ENCODE peak calls at places on chromosomes 11 and 22, in five cellular contexts. X is HCT116, Y is HepG2, Q is K562, S is GM12878. P is an unnamed sample.

GRCh38 chr22:35742342-35743100 is 24.8 kb downstream of the APOL5 start:
- DNase-seq in Y (no peak), Q (peak; percentile 54), S (no peak), X (peak; percentile 73), P (no peak)

GRCh38 chr11:46392421-46393230 is 1.1 kb upstream of the CHRM4 start:
- DNase-seq in Q (peak; percentile 88), S (no peak), X (no peak), Y (peak; percentile 66), P (no peak)

GRCh38 chr11:15830730-15831443 is 525.5 kb downstream of the SOX6 start:
- DNase-seq in S (no peak), Q (no peak), X (no peak), Y (no peak), P (no peak)

GRCh38 chr11:93505703-93506102 is 37.5 kb downstream of the SMCO4 start:
- DNase-seq in Y (no peak), S (no peak), Q (no peak), X (no peak), P (no peak)

GRCh38 chr11:31641477-31642062 is 132.0 kb downstream of the ELP4 start:
- DNase-seq in S (no peak), Q (peak; percentile 15), X (peak; percentile 39), Y (peak; percentile 40), P (peak; percentile 17)

GRCh38 chr11:46075168-46075567 is 46.1 kb downstream of the PHF21A start:
- DNase-seq in X (no peak), Q (peak; percentile 39), Y (no peak), S (no peak), P (no peak)

GRCh38 chr11:87180743-87181142 is 143.0 kb downstream of the TMEM135 start:
- DNase-seq in X (no peak), Y (no peak), Q (no peak), S (no peak), P (no peak)

GRCh38 chr11:57792060-57792541 is 30.5 kb downstream of the CTNND1 start:
- DNase-seq in X (no peak), S (peak; percentile 93), Y (no peak), Q (no peak), P (no peak)

GRCh38 chr11:68328374-68329091 is 16.1 kb downstream of the LRP5 start:
- DNase-seq in X (no peak), Y (peak; percentile 86), S (no peak), Q (no peak), P (no peak)

GRCh38 chr11:35980646-35981402 is 37.0 kb downstream of the LDLRAD3 start:
- DNase-seq in S (no peak), Y (no peak), Q (no peak), X (no peak), P (no peak)
- TF ChIP-seq SRF in S (no peak), Y (no peak), Q (no peak), X (no peak), P (no peak)

GRCh38 chr22:25100972-25101371 is 98.7 kb upstream of the CRYBB3 start:
- DNase-seq in Q (peak; percentile 76), X (no peak), Y (no peak), S (no peak), P (no peak)

GRCh38 chr22:25100402-25100801 is 99.3 kb upstream of the CRYBB3 start:
- DNase-seq in Y (no peak), S (no peak), Q (peak; percentile 16), X (no peak), P (no peak)

GRCh38 chr22:25102722-25103121 is 96.9 kb upstream of the CRYBB3 start:
- DNase-seq in X (no peak), Q (no peak), Y (no peak), S (no peak), P (no peak)

GRCh38 chr22:25104367-25104766 is 95.3 kb upstream of the CRYBB3 start:
- DNase-seq in X (no peak), S (no peak), Q (no peak), Y (no peak), P (no peak)

DNA sequence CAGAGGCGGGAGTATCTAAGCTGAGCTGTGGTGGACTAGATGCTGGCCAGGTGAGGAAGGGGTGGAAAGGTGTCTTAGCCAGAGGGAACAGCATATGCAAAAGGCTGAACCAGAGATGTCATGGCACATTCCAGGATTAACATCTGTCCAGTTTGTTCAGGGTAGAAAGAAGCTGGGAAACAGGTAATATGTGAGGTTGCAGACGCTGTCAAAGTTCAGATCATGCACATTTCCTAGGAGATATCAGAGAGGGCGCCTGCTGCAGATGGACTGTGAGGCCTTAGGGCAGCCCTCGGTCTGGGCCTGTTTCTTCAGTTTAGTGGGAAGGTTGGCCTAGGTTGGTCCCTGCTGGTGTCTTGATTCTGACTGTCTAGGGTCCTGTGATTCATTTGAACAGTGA is 97.7 kb upstream of the CRYBB3 start:
- DNase-seq in Q (no peak), Y (no peak), S (no peak), X (no peak), P (no peak)
- TF ChIP-seq SRF in Q (no peak), Y (no peak), S (no peak), X (no peak), P (no peak)

DNA sequence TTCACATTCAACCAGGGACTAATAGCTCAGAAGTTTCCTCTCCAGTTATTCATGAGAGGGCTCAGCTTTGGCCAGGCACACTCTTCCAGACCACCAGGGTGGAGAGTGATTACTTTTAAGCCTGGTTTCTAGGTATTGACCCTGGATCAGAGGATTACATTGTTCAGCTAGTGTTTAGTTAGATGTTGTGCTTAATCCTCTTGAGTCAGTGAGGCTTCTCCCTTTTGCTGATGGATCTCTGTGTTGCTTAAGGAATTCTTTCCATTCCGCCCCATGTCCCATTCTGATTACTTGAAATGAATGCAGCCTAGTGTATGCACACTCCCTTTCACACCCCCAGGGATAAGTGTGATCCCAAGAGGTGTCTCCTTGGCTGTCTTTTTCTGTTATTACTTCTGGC is 271.7 kb upstream of the ANO5 start:
- DNase-seq in Q (no peak), X (no peak), S (no peak), Y (no peak), P (no peak)
- TF ChIP-seq SRF in Q (no peak), X (no peak), S (no peak), Y (no peak), P (no peak)

GRCh38 chr11:71979582-71979981 is 19.1 kb upstream of the IL18BP start:
- DNase-seq in Y (no peak), S (no peak), Q (no peak), X (no peak), P (no peak)

GRCh38 chr11:71979094-71979493 is 19.6 kb upstream of the IL18BP start:
- DNase-seq in Y (no peak), Q (no peak), X (no peak), S (no peak), P (no peak)

GRCh38 chr11:71977090-71977489 is 21.6 kb upstream of the IL18BP start:
- DNase-seq in Y (no peak), S (no peak), Q (no peak), X (no peak), P (no peak)

DNA sequence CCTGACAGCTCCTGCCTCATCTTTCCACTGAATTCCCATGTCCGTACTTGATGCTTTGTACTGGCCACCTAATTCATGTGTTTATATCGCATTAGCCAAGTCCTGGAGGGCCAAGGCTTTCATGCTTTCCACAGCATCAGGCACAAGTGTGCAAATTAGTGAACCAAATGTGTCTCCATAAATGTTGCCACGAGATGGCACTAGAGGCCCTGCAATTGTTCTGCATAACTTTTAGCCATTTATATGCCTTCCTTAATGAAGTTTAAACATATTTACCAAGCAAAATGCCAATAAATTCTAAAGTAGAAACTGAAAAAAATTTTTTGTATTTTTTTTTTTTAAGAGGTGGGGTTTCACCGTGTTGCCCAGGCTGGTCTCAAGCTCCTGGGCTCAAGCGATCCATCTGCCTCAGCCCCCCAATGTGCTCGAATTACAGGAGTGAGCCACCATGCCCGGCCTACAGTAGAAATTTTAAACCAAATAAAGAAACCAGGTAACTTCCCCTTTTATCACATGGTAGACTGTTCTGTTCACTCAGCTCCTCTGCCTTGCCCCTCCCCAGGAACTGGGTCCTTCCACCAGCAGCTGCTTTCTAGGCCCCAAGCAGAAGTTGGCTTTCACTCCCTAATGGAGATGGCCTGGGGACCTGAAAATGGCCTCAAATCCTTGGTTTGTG is 20.8 kb upstream of the IL18BP start:
- DNase-seq in S (peak; percentile 30), X (peak; percentile 15), Y (peak; percentile 36), Q (peak; percentile 37), P (peak; percentile 52)
- TF ChIP-seq SRF in S (no peak), X (no peak), Y (no peak), Q (no peak), P (no peak)

DNA sequence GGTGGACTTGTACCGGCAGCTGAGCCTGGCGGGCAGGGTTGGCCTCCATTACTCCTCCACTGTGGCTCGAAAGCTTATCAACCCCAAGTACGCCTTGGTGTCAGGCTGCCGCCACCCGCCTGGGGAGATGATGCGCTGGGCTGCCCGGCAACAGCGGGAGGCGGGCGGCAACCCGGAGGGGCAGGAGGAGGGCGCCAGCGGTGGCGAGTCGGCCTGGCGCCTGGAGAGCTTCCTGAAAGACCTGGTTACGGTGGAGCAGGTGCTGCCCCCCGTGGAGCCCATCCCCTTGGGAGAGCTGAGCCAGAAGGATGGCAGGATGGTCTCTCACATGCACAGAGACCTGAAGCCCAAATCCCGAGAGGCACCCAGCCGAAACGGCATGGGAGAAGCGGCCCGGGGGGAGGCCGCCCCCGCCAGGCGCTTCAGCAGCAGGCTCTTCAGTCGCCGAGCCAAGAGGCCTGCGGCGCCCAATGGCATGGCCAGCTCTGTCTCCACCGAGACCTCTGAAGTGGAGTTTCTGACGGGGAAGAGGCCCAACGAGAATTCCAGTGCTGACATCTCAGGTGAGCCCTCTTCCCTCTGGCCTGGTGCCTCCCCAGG is 26.7 kb downstream of the FAM83F start:
- DNase-seq in Y (no peak), S (no peak), X (no peak), Q (no peak), P (no peak)
- TF ChIP-seq SRF in Y (no peak), S (no peak), X (no peak), Q (no peak), P (no peak)

DNA sequence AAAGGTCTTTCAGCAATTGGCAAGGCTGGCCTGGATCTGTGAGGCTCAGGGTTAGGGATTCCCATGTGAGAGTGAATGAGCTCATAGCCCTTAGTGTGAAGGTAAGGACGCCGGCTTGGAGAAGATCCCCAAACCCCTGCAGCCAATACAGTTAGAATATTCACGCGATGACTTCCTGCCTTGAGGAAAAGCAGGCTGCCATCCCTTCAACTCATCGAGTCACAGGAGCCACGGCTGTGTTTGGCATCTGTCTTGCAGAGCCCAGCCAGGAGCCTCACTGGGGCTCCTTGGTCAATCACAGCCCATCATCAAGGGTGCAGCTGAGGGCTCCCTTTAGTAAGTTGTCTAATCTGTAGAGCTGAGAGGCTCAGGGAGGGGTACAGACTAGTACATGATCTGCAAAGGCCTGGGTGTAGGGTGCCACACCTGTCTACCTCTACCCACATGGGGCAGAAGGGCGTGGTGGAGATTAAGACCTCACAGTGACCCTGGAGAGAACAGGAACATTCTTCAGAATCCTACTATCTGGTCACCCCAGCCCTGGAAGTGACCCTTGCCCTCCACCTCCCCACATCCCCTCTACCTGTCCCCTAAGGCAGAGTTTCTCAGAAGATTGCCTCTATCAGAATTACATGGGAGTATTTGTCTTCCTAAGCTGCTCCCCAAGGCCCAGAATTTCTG is 18.5 kb downstream of the IL10RA start:
- DNase-seq in S (no peak), Y (no peak), Q (peak; percentile 78), X (no peak), P (peak; percentile 29)
- TF ChIP-seq SRF in S (no peak), Y (no peak), Q (no peak), X (no peak), P (no peak)

DNA sequence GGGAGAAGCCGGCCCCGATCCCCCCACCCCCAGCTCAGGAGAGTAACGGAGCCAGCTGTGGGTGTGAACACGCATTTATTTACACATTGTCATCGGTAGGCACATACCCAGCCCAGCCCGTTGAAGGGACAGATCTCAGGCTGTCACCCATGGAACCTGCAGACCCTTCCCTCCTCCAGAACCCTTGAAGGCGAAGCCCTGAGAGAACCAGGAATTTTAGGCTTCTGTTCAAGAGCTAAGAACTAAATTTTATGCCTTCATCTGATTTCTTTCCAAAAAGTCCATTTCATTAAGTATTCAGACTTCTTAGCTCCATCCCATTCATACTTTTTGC is 379 bp upstream of the BRMS1 start:
- DNase-seq in Y (no peak), X (no peak), Q (no peak), S (no peak), P (no peak)
- TF ChIP-seq SRF in Y (no peak), X (no peak), Q (no peak), S (no peak), P (no peak)